ENCODE peak calls at places on chromosomes 4 and X, in four cellular contexts. F is HepG2, N is GM12878, K is K562. C is an unnamed sample.

GRCh38 chrX:38805294-38806053 is 4.2 kb downstream of the MID1IP1 start:
- DNase-seq in F (peak; percentile 56), N (no peak), K (peak; percentile 26), C (peak; percentile 41)

GRCh38 chrX:13007519-13008188 is 32.7 kb downstream of the TMSB4X start:
- DNase-seq in F (no peak), N (no peak), K (no peak), C (no peak)

GRCh38 chrX:46601283-46601682 is 27.7 kb downstream of the CHST7 start:
- DNase-seq in F (no peak), N (no peak), K (no peak), C (no peak)

GRCh38 chr4:82429728-82430192 is 502 bp downstream of the HNRNPDL start:
- DNase-seq in F (no peak), N (no peak), K (peak; percentile 61), C (peak; percentile 29)

GRCh38 chrX:17022205-17022604 is 75.7 kb downstream of the REPS2 start:
- DNase-seq in F (no peak), N (no peak), K (no peak), C (no peak)

GRCh38 chrX:33605997-33606396 is 394.6 kb upstream of the DMD start:
- DNase-seq in F (no peak), N (no peak), K (no peak), C (no peak)

GRCh38 chr4:153220709-153221367 is 16.6 kb downstream of the TRIM2 start:
- DNase-seq in F (no peak), N (no peak), K (no peak), C (no peak)

GRCh38 chrX:134338527-134338926 is 101.5 kb downstream of the CCDC160 start:
- DNase-seq in F (no peak), N (peak; percentile 2), K (no peak), C (no peak)

GRCh38 chrX:57156397-57157049 is 19.3 kb upstream of the SPIN2A start:
- DNase-seq in F (peak; percentile 50), N (no peak), K (peak; percentile 8), C (peak; percentile 22)

GRCh38 chr4:127642169-127642568 is 9.4 kb downstream of the INTU start:
- DNase-seq in F (no peak), N (no peak), K (no peak), C (no peak)

GRCh38 chrX:132169554-132169953 is 41.7 kb upstream of the FRMD7 start:
- DNase-seq in F (peak; percentile 13), N (no peak), K (no peak), C (no peak)

GRCh38 chr4:2249526-2249991 is 7.6 kb upstream of the HAUS3 start:
- DNase-seq in F (no peak), N (no peak), K (no peak), C (no peak)

GRCh38 chr4:108008721-108009120 is 19.0 kb downstream of the HADH start:
- DNase-seq in F (no peak), N (no peak), K (no peak), C (no peak)

GRCh38 chr4:82803746-82804145 is 5.2 kb upstream of the SCD5 start:
- DNase-seq in F (no peak), N (no peak), K (no peak), C (no peak)

GRCh38 chr4:121016630-121017029 is 55.7 kb downstream of the NDNF start:
- DNase-seq in F (peak; percentile 2), N (no peak), K (no peak), C (no peak)

GRCh38 chrX:17633546-17633945 is 103.7 kb upstream of the SCML1 start:
- DNase-seq in F (no peak), N (no peak), K (no peak), C (no peak)

GRCh38 chr4:109160494-109160893 is 142.0 kb downstream of the COL25A1 start:
- DNase-seq in F (no peak), N (no peak), K (no peak), C (no peak)

GRCh38 chrX:34578237-34578636 is 78.8 kb downstream of the TMEM47 start:
- DNase-seq in F (no peak), N (no peak), K (no peak), C (peak; percentile 10)

GRCh38 chr4:40240040-40240653 is 43.3 kb downstream of the RHOH start:
- DNase-seq in F (no peak), N (no peak), K (no peak), C (no peak)

GRCh38 chr4:177596035-177596434 is 153.8 kb upstream of the AGA start:
- DNase-seq in F (peak; percentile 2), N (no peak), K (peak; percentile 11), C (peak; percentile 21)

GRCh38 chrX:102044496-102044895 is 81.0 kb upstream of the TCEAL2 start:
- DNase-seq in F (no peak), N (no peak), K (no peak), C (no peak)

GRCh38 chrX:135531813-135532212 is 11.4 kb downstream of the INTS6L start:
- DNase-seq in F (no peak), N (no peak), K (no peak), C (no peak)

GRCh38 chrX:13790206-13791131 is 26.4 kb downstream of the GPM6B start:
- DNase-seq in F (no peak), N (no peak), K (no peak), C (no peak)

GRCh38 chrX:40579139-40579538 is 1.6 kb upstream of the ATP6AP2 start:
- DNase-seq in F (no peak), N (no peak), K (no peak), C (no peak)

GRCh38 chr4:183097251-183098079 is 1.6 kb upstream of the WWC2 start:
- DNase-seq in F (no peak), N (no peak), K (no peak), C (no peak)

GRCh38 chr4:137861682-137862081 is 329.4 kb upstream of the PCDH18 start:
- DNase-seq in F (no peak), N (no peak), K (peak; percentile 6), C (peak; percentile 6)

GRCh38 chr4:158949094-158949493 is 153.8 kb upstream of the RAPGEF2 start:
- DNase-seq in F (no peak), N (no peak), K (no peak), C (no peak)

GRCh38 chr4:182917182-182918043 is at the start of gene DCTD:
- DNase-seq in F (peak; percentile 65), N (no peak), K (peak; percentile 88), C (peak; percentile 56)

DNA sequence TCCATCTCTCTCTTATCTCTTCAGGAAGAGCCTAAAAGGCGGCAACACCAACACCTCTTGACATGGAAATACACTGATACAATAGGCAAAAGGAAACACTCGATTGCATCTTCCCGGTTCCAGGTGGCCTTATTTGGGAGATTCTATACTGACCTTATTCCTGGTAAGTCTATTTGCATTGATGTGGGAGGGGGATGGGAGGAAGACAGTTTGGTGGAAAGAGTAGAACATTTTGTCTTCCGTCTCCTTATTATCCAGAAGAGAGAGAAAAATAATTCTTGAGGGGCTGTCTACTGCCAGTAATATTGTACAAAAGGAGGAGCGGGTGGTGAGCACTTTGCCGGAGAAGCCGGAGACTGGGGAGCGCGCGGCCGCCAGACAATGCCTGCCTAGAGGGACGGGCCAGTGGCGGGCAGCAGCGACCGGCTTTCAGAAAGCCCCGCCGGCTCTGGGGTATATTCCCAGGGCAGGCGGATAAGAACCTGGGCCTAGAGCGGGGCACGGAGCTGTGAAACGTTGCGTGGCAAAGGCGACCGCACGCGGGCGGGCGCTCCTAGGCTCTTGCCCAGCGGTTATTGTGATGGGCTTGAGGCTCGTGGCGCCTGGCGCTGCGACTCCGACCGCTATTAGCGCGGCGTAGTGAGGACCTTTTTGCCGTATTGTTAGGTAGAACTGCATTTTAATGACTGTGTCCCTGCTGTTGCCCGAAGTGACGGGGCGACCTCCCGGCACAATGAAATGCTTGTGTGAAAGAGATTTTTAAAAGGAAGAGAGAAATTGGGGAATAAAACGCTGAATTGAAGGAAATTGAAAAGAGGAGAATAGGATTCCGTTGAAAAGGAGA is 520 bp downstream of the PRDM8 start:
- DNase-seq in F (no peak), N (no peak), K (no peak), C (peak; percentile 40)
- TF ChIP-seq TARDBP in F (no peak), N (no peak), K (no peak), C (no peak)

DNA sequence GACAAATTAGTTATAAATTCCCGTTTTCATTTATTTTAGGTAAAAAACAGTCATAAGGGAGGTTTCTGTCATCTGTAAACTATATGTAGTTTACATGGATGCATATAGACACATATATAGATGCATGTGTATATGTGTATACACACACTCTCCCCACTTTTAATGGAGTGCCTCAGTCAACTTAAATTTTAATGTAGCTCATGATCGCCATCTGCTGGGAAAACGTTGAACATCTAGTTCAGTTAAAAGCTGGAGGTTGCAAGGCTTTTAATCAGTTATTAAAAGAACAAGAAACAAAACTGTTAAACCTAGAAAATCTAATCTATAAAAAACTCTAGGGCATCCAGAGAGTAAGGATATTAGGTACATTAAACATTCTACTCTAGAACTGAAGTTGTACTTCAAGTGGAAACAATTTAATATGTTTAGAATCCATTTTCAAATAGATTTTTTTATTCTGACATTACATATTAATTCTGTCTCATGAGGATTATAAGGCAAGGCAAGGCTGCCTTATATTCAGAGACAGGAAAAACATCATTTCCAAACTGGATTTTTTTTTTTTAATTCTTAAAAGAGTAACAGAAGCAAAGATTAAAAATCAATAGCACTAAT is 122.6 kb downstream of the SHISA3 start:
- DNase-seq in F (peak; percentile 12), N (peak; percentile 19), K (peak; percentile 35), C (peak; percentile 31)
- TF ChIP-seq FOXM1 in F (no peak), N (no peak), K (no peak), C (no peak)

GRCh38 chr4:145436114-145436513 is 45.5 kb upstream of the SMAD1 start:
- DNase-seq in F (no peak), N (no peak), K (no peak), C (no peak)

GRCh38 chr4:145436793-145437192 is 44.9 kb upstream of the SMAD1 start:
- DNase-seq in F (no peak), N (no peak), K (no peak), C (no peak)

GRCh38 chr4:145435646-145436045 is 46.0 kb upstream of the SMAD1 start:
- DNase-seq in F (no peak), N (no peak), K (no peak), C (no peak)

GRCh38 chr4:145437466-145437865 is 44.2 kb upstream of the SMAD1 start:
- DNase-seq in F (no peak), N (no peak), K (no peak), C (no peak)

DNA sequence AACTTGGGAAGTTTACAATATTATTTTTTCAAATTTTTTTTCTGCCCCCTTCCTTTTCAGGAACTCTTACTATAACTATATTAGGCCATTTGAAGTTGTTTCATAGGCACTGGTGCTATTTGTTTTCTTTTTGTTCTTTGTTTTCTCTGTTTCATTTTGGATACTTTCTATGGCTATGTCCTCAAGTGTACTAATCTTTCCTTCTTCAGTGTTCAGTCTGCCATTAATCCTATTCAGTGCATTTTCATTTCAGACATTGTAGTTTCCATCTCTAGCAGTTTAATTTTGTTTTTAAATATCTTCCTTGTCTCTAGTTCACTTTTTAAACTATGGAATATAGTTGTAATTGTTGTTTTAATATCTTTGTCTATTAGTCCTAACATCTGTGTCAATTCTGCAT is 48.0 kb upstream of the SMAD1 start:
- DNase-seq in F (no peak), N (no peak), K (no peak), C (no peak)
- TF ChIP-seq TARDBP in F (no peak), N (no peak), K (no peak), C (no peak)

GRCh38 chr4:67020079-67020807 is 525.1 kb downstream of the CENPC start:
- DNase-seq in F (no peak), N (no peak), K (no peak), C (no peak)
- TF ChIP-seq FOXM1 in F (no peak), N (no peak), K (no peak), C (no peak)

DNA sequence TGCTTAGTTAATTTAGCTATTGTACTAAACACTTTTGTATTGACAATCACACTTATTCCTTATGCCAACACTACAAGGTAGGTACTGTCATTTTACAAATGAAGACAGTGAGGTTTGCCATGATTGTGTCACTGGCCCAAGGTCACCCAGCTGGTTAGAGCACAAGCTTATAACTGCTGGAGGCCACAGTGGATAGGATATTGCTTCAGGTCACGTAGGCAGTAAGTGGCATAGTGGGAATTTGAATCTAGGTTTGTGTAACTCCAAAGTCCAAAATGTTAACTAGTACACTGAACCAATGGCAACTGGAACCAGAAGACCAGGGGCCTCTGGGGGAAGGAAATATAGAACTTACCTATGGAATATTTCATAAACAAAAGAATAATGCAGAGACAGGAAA is 21.1 kb upstream of the PITX2 start:
- DNase-seq in F (peak; percentile 57), N (no peak), K (no peak), C (no peak)
- TF ChIP-seq TARDBP in F (no peak), N (no peak), K (no peak), C (no peak)

C was measured in HEK293T.